ENCODE peak calls at places on chromosomes 3 and 15, in ten cellular contexts. T is right atrium auricular region, G is adrenal gland, Z is HCT116, D is astrocyte, E is K562, H is tibial artery, A is ovary, S is uterus, P is SJSA1. M is an unnamed sample. For H3K4me1, the result is how much of the 10 kb centered on the place peaks cover.

GRCh38 chr3:108190346-108190745 is 31.9 kb downstream of the IFT57 start:
- DNase-seq in T (no peak), G (no peak), Z (no peak), D (no peak), E (no peak), H (no peak), A (no peak), S (no peak), P (no peak), M (no peak)

GRCh38 chr3:133532951-133533350 is 40.5 kb upstream of the CDV3 start:
- DNase-seq in T (no peak), G (no peak), Z (no peak), D (peak), E (no peak), H (no peak), A (no peak), S (no peak), P (no peak), M (no peak)

GRCh38 chr15:24856397-24857093 is 98.2 kb upstream of the SNRPN start:
- DNase-seq in T (no peak), G (no peak), Z (no peak), D (peak), E (no peak), H (no peak), A (no peak), S (no peak), P (no peak), M (peak)

GRCh38 chr3:48565591-48566400 is 2.2 kb upstream of the UCN2 start:
- DNase-seq in T (no peak), G (peak), Z (peak), D (peak), E (no peak), H (no peak), A (no peak), S (no peak), P (peak), M (no peak)

GRCh38 chr3:102129774-102130608 is 280.7 kb downstream of the NFKBIZ start:
- DNase-seq in T (no peak), G (no peak), Z (peak), D (peak), E (no peak), H (peak), A (peak), S (peak), P (peak), M (no peak)

GRCh38 chr15:73704869-73705645 is 20.9 kb downstream of the CD276 start:
- DNase-seq in T (no peak), G (peak), Z (no peak), D (no peak), E (peak), H (peak), A (peak), S (peak), P (peak), M (peak)

GRCh38 chr3:117035785-117036184 is 326.2 kb downstream of the TUSC7 start:
- DNase-seq in T (no peak), G (peak), Z (no peak), D (no peak), E (no peak), H (no peak), A (no peak), S (no peak), P (peak), M (no peak)

GRCh38 chr3:127809211-127809610 is 13.1 kb downstream of the MGLL start:
- DNase-seq in T (no peak), G (no peak), Z (no peak), D (no peak), E (no peak), H (no peak), A (no peak), S (no peak), P (no peak), M (no peak)

GRCh38 chr15:87045741-87046140 is 966.1 kb downstream of the AGBL1 start:
- DNase-seq in T (no peak), G (no peak), Z (no peak), D (peak), E (no peak), H (no peak), A (no peak), S (no peak), P (no peak), M (no peak)

GRCh38 chr3:133568294-133569014 is 5.0 kb upstream of the CDV3 start:
- DNase-seq in T (peak), G (peak), Z (peak), D (peak), E (no peak), H (no peak), A (no peak), S (no peak), P (peak), M (no peak)

GRCh38 chr15:84611631-84612030 is 10.8 kb downstream of the ZSCAN2 start:
- DNase-seq in T (no peak), G (no peak), Z (no peak), D (peak), E (no peak), H (no peak), A (no peak), S (no peak), P (no peak), M (no peak)

GRCh38 chr3:101963902-101964362 is 114.6 kb downstream of the NFKBIZ start:
- DNase-seq in T (no peak), G (no peak), Z (no peak), D (peak), E (no peak), H (peak), A (no peak), S (peak), P (no peak), M (no peak)

GRCh38 chr3:157081681-157082210 is 78.2 kb downstream of the CCNL1 start:
- DNase-seq in T (peak), G (peak), Z (peak), D (peak), E (peak), H (peak), A (peak), S (peak), P (peak), M (peak)

DNA sequence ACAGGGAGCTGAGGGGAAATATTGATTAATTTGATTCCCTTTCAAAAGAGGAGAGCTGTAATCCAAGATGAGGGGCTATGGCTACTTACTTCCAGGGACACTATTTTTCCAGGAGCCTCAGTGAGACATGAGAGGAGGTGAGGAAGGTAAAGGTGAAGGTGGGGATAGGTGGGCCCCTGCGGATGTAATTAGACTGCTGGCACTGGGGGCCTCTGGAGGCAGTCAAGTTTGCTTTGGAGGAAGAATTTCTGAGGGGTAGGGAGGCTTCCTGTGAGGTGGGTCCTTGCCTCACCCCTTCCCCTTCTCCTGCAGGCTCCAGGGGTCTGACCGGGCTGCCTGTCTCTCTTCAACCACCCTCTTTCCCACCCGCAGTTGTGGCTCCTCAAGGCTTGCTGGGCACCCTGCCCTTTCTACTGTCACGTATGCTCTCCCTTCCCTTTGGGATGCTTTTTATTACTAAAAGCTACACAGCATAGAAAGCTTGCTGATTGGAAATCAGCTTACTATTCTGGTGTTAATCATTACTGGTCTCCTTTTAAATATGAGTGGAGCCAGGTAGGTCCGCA is 22.5 kb downstream of the GASK1A start:
- DNase-seq in T (no peak), G (no peak), Z (no peak), D (no peak), E (no peak), H (no peak), A (no peak), S (no peak), P (no peak), M (no peak)
- H3K4me1 ChIP-seq in T (under half), G (under half), Z (under half), D (under half), E (under half), H (half or more), A (under half), S (under half), P (under half), M (under half)

GRCh38 chr15:68875377-68876116 is 54.8 kb upstream of the SPESP1 start:
- DNase-seq in T (peak), G (peak), Z (peak), D (peak), E (peak), H (peak), A (peak), S (peak), P (peak), M (peak)
- H3K4me1 ChIP-seq in T (under half), G (under half), Z (under half), D (under half), E (under half), H (under half), A (under half), S (under half), P (under half), M (under half)

DNA sequence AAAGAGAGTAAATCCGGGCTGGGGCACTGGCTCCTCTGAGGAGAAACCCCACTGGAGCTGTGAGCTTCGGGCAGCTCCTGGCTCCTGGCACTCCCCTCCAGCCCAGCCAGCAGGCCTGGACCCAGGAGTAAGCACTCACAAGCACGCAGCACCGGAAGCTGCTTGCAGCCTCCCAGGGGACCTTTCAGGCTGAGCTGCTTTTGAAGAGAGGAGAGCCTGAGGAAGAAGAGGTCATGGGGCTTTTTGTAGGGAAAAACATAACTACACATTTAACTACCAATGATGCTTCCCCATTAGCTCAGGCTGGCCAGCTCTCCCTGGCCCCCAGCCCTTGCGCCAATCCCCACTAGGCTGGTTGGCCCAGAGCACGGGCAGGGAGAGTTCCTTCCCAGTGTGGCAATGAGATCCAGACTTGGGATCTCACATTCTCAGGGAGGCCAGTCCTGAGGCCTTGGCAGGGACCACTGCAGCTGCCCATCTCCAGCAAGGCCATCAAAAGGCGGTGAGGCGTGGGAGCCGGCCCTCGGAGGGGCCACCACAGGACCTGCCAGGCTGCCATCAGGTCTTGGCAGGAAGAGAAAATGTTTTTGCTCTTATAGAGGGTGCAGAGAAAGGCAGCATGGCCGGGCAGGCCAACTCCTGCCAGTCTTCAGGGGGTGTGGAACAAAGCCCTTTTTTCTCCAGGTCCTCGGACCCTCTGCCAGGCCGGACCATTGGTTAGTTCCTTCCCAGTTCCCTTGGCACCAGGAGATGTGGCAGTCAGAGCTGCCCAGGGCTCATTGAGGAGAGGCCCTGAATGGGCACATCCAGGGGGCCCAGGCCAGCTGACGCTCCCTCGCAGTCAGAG is 41.5 kb upstream of the MFGE8 start:
- DNase-seq in T (no peak), G (peak), Z (no peak), D (no peak), E (no peak), H (peak), A (no peak), S (peak), P (no peak), M (no peak)
- H3K4me1 ChIP-seq in T (under half), G (under half), Z (under half), D (under half), E (under half), H (under half), A (under half), S (under half), P (under half), M (under half)

DNA sequence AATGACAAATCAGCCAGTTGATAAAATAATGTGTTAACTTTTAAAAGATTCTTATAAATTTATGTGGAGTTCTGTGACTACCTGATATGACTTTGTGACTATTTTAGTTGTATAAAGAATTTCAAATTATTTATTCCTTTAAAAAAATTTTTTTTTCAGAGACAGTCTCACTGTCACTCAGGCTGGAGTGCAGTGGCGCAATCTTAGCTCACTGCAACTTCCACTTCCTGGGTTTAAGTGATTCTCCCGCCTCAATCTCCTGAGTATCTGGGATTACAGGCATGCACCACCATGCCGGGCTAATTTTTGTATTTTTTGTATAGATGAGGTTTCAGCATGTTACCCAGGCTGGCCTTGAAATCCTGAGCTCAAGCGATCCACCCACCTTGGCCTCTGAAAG is 48.5 kb downstream of the MBNL1 start:
- DNase-seq in T (no peak), G (no peak), Z (no peak), D (no peak), E (no peak), H (no peak), A (no peak), S (no peak), P (no peak), M (no peak)
- H3K4me1 ChIP-seq in T (half or more), G (half or more), Z (under half), D (under half), E (under half), H (half or more), A (under half), S (under half), P (under half), M (under half)

GRCh38 chr15:68201153-68201878 is 3.8 kb downstream of the CALML4 start:
- DNase-seq in T (no peak), G (no peak), Z (no peak), D (no peak), E (no peak), H (no peak), A (no peak), S (no peak), P (no peak), M (no peak)
- H3K4me1 ChIP-seq in T (under half), G (under half), Z (under half), D (under half), E (under half), H (under half), A (under half), S (under half), P (under half), M (under half)

GRCh38 chr3:118262800-118263402 is 771.7 kb downstream of the IGSF11 start:
- DNase-seq in T (no peak), G (no peak), Z (no peak), D (no peak), E (no peak), H (no peak), A (no peak), S (no peak), P (no peak), M (no peak)
- H3K4me1 ChIP-seq in T (under half), G (under half), Z (under half), D (under half), E (under half), H (under half), A (under half), S (under half), P (under half), M (under half)

GRCh38 chr3:149227591-149228268 is 6.1 kb upstream of the CP start:
- DNase-seq in T (no peak), G (no peak), Z (no peak), D (peak), E (no peak), H (no peak), A (no peak), S (no peak), P (no peak), M (no peak)

GRCh38 chr3:149231876-149232275 is 10.2 kb upstream of the CP start:
- DNase-seq in T (no peak), G (no peak), Z (no peak), D (no peak), E (no peak), H (no peak), A (no peak), S (no peak), P (no peak), M (no peak)

GRCh38 chr3:149235599-149236424 is 14.2 kb upstream of the CP start:
- DNase-seq in T (no peak), G (no peak), Z (no peak), D (no peak), E (no peak), H (no peak), A (no peak), S (no peak), P (no peak), M (no peak)

GRCh38 chr3:149234671-149235245 is 13.1 kb upstream of the CP start:
- DNase-seq in T (no peak), G (no peak), Z (no peak), D (no peak), E (peak), H (no peak), A (no peak), S (no peak), P (no peak), M (no peak)

DNA sequence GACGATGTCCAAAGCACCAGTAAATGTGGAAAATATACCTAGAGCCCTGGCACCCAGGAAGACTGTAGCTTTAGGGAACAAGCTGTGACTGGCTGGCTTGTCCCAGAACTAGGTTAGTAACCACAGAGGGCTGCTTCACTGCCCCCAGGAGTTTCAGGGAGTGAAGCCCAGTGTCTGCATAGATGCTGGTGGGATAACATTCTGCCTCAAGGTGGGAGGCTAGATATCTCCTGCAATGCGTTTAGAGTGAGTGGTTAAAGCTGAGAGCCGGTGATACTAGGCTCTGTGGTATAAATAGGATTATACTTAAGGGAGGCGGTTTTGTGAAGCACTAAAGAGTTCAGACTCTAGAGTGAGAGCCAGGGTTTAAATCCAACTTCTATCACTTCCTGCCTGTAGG is 11.7 kb upstream of the CP start:
- DNase-seq in T (no peak), G (no peak), Z (no peak), D (no peak), E (peak), H (no peak), A (no peak), S (no peak), P (no peak), M (no peak)
- H3K4me1 ChIP-seq in T (under half), G (under half), Z (under half), D (under half), E (under half), H (under half), A (under half), S (under half), P (under half), M (under half)

GRCh38 chr15:78065284-78065872 is 12.1 kb downstream of the TBC1D2B start:
- DNase-seq in T (peak), G (peak), Z (no peak), D (peak), E (no peak), H (peak), A (peak), S (peak), P (peak), M (peak)

GRCh38 chr15:78069052-78069414 is 8.5 kb downstream of the TBC1D2B start:
- DNase-seq in T (no peak), G (no peak), Z (no peak), D (no peak), E (no peak), H (no peak), A (no peak), S (no peak), P (no peak), M (no peak)

GRCh38 chr15:78065973-78066946 is 11.3 kb downstream of the TBC1D2B start:
- DNase-seq in T (no peak), G (no peak), Z (no peak), D (peak), E (no peak), H (no peak), A (no peak), S (no peak), P (no peak), M (no peak)

GRCh38 chr15:78069630-78070029 is 7.9 kb downstream of the TBC1D2B start:
- DNase-seq in T (no peak), G (no peak), Z (no peak), D (no peak), E (no peak), H (no peak), A (no peak), S (no peak), P (no peak), M (no peak)

DNA sequence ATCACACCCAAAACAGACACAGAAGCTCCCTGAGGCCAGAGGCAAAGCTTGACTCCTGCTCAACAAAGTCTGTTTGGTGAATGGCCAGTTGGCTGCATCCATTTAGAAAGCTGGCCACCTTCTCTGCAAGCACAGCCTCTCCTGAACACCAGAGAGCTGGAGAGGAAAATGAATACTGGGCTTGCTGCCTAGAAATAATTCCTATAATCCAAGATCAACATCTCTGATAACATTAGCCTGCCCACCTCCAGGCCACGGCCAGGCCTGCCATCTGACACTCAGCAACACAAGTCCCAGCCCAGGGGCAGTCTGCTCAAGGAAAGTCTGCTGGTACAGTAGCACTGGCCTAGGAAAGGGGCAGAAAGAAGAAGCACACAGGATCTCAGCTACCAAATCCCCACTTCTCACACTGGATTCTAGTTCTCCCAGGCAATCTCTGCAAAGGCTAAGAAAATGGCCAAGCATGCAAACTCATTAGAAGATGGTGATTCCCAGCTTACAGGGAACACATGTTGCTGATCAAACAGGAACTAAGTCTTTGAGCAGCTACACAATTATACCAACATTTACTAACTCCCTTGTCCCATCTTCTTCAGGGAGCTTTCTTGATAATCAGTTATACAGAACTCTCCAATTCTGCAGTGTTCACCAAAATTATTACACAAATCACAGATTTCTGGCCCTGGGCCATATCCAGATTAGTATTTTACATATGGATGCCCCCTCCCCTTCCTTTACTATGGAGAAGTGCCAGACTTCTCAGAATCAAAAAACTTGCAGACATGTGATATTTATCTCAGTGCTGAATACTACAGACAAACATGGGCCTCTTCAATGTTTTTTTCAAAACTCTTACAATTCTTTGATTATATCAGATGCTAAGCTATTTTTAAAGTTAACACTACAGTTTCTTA is 9.9 kb downstream of the TBC1D2B start:
- DNase-seq in T (no peak), G (peak), Z (no peak), D (peak), E (no peak), H (no peak), A (no peak), S (no peak), P (no peak), M (no peak)
- H3K4me1 ChIP-seq in T (half or more), G (half or more), Z (under half), D (half or more), E (under half), H (half or more), A (half or more), S (under half), P (half or more), M (half or more)